ENCODE peak calls at places on chromosomes 2 and 18, in four cellular contexts. One of them, this sample, is unnamed.

GRCh38 chr2:44957656-44958327 is 16.3 kb downstream of the SIX3 start:
- DNase-seq in coronary artery: no peak
- DNase-seq in chondrocyte: no peak
- DNase-seq in AG04449: no peak
- DNase-seq in this sample: no peak

GRCh38 chr2:121173112-121173511 is 111.9 kb downstream of the TFCP2L1 start:
- DNase-seq in coronary artery: peak
- DNase-seq in chondrocyte: no peak
- DNase-seq in AG04449: no peak
- DNase-seq in this sample: no peak

GRCh38 chr18:61797691-61798590 is 94.9 kb downstream of the RNF152 start:
- DNase-seq in coronary artery: no peak
- DNase-seq in chondrocyte: no peak
- DNase-seq in AG04449: no peak
- DNase-seq in this sample: no peak

GRCh38 chr2:233369462-233369861 is 15.2 kb downstream of the DGKD start:
- DNase-seq in coronary artery: no peak
- DNase-seq in chondrocyte: no peak
- DNase-seq in AG04449: no peak
- DNase-seq in this sample: no peak

GRCh38 chr18:37429768-37430167 is 135.8 kb downstream of the CELF4 start:
- DNase-seq in coronary artery: no peak
- DNase-seq in chondrocyte: no peak
- DNase-seq in AG04449: no peak
- DNase-seq in this sample: no peak

GRCh38 chr2:26561918-26562810 is 79.0 kb downstream of the CIB4 start:
- DNase-seq in coronary artery: no peak
- DNase-seq in chondrocyte: no peak
- DNase-seq in AG04449: no peak
- DNase-seq in this sample: no peak

GRCh38 chr2:235535423-235536130 is 41.7 kb downstream of the AGAP1 start:
- DNase-seq in coronary artery: no peak
- DNase-seq in chondrocyte: peak
- DNase-seq in AG04449: no peak
- DNase-seq in this sample: no peak

GRCh38 chr18:57088883-57089282 is 58.0 kb upstream of the BOD1L2 start:
- DNase-seq in coronary artery: no peak
- DNase-seq in chondrocyte: no peak
- DNase-seq in AG04449: no peak
- DNase-seq in this sample: no peak

GRCh38 chr2:53535234-53535867 is 232.3 kb upstream of the CHAC2 start:
- DNase-seq in coronary artery: no peak
- DNase-seq in chondrocyte: no peak
- DNase-seq in AG04449: no peak
- DNase-seq in this sample: no peak

GRCh38 chr18:60235164-60235563 is 137.4 kb downstream of the MC4R start:
- DNase-seq in coronary artery: no peak
- DNase-seq in chondrocyte: no peak
- DNase-seq in AG04449: no peak
- DNase-seq in this sample: no peak

GRCh38 chr2:218849721-218850120 is 9.9 kb upstream of the WNT6 start:
- DNase-seq in coronary artery: peak
- DNase-seq in chondrocyte: no peak
- DNase-seq in AG04449: no peak
- DNase-seq in this sample: no peak

GRCh38 chr2:235264512-235264911 is 229.3 kb upstream of the AGAP1 start:
- DNase-seq in coronary artery: no peak
- DNase-seq in chondrocyte: no peak
- DNase-seq in AG04449: no peak
- DNase-seq in this sample: no peak

GRCh38 chr2:137367361-137367760 is 596.9 kb upstream of the HNMT start:
- DNase-seq in coronary artery: no peak
- DNase-seq in chondrocyte: no peak
- DNase-seq in AG04449: no peak
- DNase-seq in this sample: no peak

GRCh38 chr2:235378944-235379343 is 114.9 kb upstream of the AGAP1 start:
- DNase-seq in coronary artery: no peak
- DNase-seq in chondrocyte: no peak
- DNase-seq in AG04449: no peak
- DNase-seq in this sample: no peak

GRCh38 chr18:37218022-37218590 is 347.5 kb downstream of the CELF4 start:
- DNase-seq in coronary artery: no peak
- DNase-seq in chondrocyte: no peak
- DNase-seq in AG04449: no peak
- DNase-seq in this sample: no peak

GRCh38 chr2:70632966-70633365 is 79.3 kb upstream of the TGFA start:
- DNase-seq in coronary artery: no peak
- DNase-seq in chondrocyte: no peak
- DNase-seq in AG04449: no peak
- DNase-seq in this sample: no peak

GRCh38 chr2:20455076-20455587 is 8.3 kb downstream of the RHOB start:
- DNase-seq in coronary artery: peak
- DNase-seq in chondrocyte: no peak
- DNase-seq in AG04449: no peak
- DNase-seq in this sample: no peak

GRCh38 chr18:37341016-37341415 is 224.6 kb downstream of the CELF4 start:
- DNase-seq in coronary artery: no peak
- DNase-seq in chondrocyte: no peak
- DNase-seq in AG04449: no peak
- DNase-seq in this sample: no peak

GRCh38 chr2:160338891-160339290 is 138.8 kb upstream of the ITGB6 start:
- DNase-seq in coronary artery: no peak
- DNase-seq in chondrocyte: no peak
- DNase-seq in AG04449: no peak
- DNase-seq in this sample: no peak

GRCh38 chr2:23803965-23804542 is 122.9 kb downstream of the ATAD2B start:
- DNase-seq in coronary artery: no peak
- DNase-seq in chondrocyte: no peak
- DNase-seq in AG04449: no peak
- DNase-seq in this sample: no peak

GRCh38 chr18:48983793-48984437 is 33.1 kb upstream of the SMAD7 start:
- DNase-seq in coronary artery: no peak
- DNase-seq in chondrocyte: no peak
- DNase-seq in AG04449: no peak
- DNase-seq in this sample: no peak

GRCh38 chr2:51505533-51505932 is 473.6 kb upstream of the NRXN1 start:
- DNase-seq in coronary artery: no peak
- DNase-seq in chondrocyte: no peak
- DNase-seq in AG04449: no peak
- DNase-seq in this sample: no peak
- TF ChIP-seq CTCF in coronary artery: no peak
- TF ChIP-seq CTCF in chondrocyte: no peak
- TF ChIP-seq CTCF in AG04449: no peak
- TF ChIP-seq CTCF in this sample: no peak

GRCh38 chr2:102703748-102704147 is 58.1 kb upstream of the TMEM182 start:
- DNase-seq in coronary artery: no peak
- DNase-seq in chondrocyte: no peak
- DNase-seq in AG04449: no peak
- DNase-seq in this sample: no peak
- TF ChIP-seq CTCF in coronary artery: no peak
- TF ChIP-seq CTCF in chondrocyte: peak
- TF ChIP-seq CTCF in AG04449: no peak
- TF ChIP-seq CTCF in this sample: peak

GRCh38 chr2:239181074-239181581 is 219.7 kb downstream of the HDAC4 start:
- DNase-seq in coronary artery: no peak
- DNase-seq in chondrocyte: peak
- DNase-seq in AG04449: no peak
- DNase-seq in this sample: no peak

GRCh38 chr2:239179851-239180371 is 220.9 kb downstream of the HDAC4 start:
- DNase-seq in coronary artery: no peak
- DNase-seq in chondrocyte: peak
- DNase-seq in AG04449: no peak
- DNase-seq in this sample: no peak

GRCh38 chr2:239180526-239181073 is 220.2 kb downstream of the HDAC4 start:
- DNase-seq in coronary artery: no peak
- DNase-seq in chondrocyte: no peak
- DNase-seq in AG04449: no peak
- DNase-seq in this sample: no peak

GRCh38 chr2:239182981-239183791 is 217.6 kb downstream of the HDAC4 start:
- DNase-seq in coronary artery: peak
- DNase-seq in chondrocyte: peak
- DNase-seq in AG04449: no peak
- DNase-seq in this sample: no peak

DNA sequence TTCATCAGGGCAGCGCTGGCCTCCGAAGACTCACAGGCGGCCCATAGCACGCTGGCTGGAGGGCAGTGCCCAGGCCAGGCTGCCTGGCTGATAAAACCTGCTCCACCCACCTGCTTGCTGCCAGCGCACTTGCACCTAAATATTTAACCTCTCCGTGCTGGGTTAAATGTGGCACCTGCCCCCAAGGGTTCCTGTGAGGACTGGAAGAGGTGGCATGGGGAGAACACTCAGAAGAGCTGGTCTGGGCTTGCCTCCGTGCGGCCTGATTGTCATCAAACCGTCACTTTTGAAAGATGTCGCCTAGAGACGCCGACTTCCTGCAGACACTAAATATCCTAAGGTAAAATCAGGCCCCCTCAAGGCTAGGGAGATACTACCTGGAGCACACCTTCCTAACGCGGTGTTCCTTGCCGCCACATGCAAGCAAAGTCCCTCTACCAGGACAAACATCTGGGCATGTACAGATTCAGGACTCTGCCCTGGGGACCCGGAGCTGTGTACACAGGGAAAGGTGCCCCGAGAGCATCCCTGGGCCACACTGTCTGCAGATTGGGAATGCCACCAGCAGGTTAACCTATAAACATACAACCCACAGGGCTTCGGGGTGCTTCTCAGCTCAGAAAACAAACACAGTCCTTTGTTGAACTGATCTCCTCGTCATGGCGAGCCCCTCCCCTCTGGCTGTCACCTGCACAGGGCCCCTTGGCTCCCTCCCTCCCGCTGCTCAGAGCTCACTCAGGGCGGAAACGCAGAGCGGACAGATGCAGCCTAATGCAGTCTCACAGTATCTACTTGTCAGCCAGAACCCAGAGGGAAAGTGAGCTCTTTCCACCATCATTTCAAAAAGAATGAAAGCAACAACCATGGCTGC is 219.0 kb downstream of the HDAC4 start:
- DNase-seq in coronary artery: peak
- DNase-seq in chondrocyte: peak
- DNase-seq in AG04449: no peak
- DNase-seq in this sample: no peak
- TF ChIP-seq CTCF in coronary artery: no peak
- TF ChIP-seq CTCF in chondrocyte: no peak
- TF ChIP-seq CTCF in AG04449: no peak
- TF ChIP-seq CTCF in this sample: no peak

GRCh38 chr2:49490710-49491109 is 336.4 kb upstream of the FSHR start:
- DNase-seq in coronary artery: no peak
- DNase-seq in chondrocyte: no peak
- DNase-seq in AG04449: no peak
- DNase-seq in this sample: no peak
- TF ChIP-seq CTCF in coronary artery: no peak
- TF ChIP-seq CTCF in chondrocyte: peak
- TF ChIP-seq CTCF in AG04449: peak
- TF ChIP-seq CTCF in this sample: no peak

DNA sequence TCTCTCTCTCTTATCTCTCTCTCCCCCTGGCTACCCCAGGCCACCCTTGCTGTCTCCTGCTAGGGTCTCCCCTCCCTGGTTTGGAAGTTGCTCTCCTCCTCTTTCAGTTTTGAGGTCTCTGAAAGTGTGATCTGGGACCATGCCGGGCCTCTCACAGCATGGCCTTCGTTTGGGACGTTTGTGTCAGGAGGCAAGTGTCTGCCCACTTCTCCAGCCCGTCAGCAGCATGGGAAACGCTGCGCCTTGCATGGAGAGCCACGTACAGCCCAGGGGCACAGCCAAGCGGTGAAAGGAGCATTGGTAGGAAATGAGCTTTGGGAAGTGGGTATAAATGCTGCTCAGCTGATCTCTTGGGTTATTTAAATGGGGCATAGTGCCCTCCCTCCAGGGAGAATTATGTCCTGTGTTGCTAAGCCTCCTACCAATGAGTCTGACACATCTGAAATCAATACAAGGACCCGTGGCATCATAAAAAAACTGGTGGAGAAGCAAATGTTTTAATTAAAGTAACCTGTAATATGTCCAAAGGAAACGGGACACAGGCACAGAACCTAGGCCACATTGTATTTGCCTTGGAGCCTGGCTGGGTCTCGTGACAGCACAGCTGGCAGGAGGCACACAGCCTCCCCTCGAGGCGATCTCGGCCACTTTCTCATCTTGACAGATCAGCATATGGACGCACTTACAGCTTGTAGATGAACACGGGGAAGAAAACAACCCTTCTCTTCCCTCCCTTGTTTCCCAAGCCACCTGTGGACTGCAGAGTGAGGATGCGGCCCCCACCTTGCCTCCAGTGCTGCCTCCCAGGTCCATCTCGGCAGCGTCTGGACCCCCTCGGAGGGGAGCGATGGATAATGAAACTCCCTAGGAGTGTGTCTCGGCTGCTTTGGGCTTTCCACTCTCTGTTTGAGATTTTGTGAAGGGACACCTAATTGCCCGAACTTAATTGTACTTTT is 72.7 kb downstream of the SH3RF3 start:
- DNase-seq in coronary artery: no peak
- DNase-seq in chondrocyte: no peak
- DNase-seq in AG04449: no peak
- DNase-seq in this sample: no peak
- TF ChIP-seq CTCF in coronary artery: no peak
- TF ChIP-seq CTCF in chondrocyte: no peak
- TF ChIP-seq CTCF in AG04449: no peak
- TF ChIP-seq CTCF in this sample: peak

DNA sequence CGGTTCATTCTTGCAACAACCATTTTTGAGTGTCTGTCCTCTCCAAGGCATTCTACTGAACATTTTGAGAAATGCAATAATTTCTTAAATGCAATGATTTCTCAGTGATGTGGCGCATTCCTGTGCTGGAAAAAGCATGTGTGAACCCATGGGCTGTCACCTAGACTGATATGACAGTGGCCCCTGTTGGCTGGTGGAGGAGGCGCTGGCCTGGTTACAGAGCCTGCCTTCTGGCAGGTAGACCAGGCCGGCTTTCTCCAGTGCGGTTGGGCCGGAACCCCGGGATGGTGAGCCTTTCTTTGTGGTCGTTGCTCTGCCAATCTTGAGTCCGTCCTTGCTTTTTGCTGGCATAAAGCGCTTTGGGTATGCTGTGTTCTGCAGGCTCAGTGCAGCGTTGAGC is 33.7 kb downstream of the TSHZ1 start:
- DNase-seq in coronary artery: no peak
- DNase-seq in chondrocyte: no peak
- DNase-seq in AG04449: no peak
- DNase-seq in this sample: no peak
- TF ChIP-seq CTCF in coronary artery: no peak
- TF ChIP-seq CTCF in chondrocyte: peak
- TF ChIP-seq CTCF in AG04449: no peak
- TF ChIP-seq CTCF in this sample: no peak

DNA sequence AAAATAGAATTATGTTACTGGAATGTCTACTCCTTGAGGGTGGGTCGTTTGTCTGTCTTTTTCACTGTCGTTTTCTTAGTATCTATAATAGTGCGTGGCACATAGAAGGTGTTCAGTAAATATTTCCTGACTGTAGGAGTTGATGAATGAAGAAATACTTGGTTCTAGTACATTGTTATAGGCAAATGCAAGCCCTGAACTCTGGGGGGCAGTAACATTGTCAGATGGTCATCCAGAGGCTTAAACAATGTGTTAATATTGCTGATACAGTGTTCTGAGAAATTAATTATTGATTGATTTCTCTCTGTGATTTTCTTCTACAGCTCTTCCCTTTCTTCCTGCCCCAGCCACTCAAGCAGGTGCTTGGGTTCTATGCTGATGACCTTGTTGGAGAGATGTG is 24.4 kb upstream of the THOC1 start:
- DNase-seq in coronary artery: no peak
- DNase-seq in chondrocyte: no peak
- DNase-seq in AG04449: no peak
- DNase-seq in this sample: no peak
- TF ChIP-seq CTCF in coronary artery: no peak
- TF ChIP-seq CTCF in chondrocyte: peak
- TF ChIP-seq CTCF in AG04449: peak
- TF ChIP-seq CTCF in this sample: peak